ENCODE peak calls at places on chromosomes 13 and 19, in nine cellular contexts. One of them, this sample, is unnamed.

GRCh38 chr13:113959198-113959597 is 14.7 kb downstream of the C13orf46 start:
- DNase-seq in heart left ventricle: no peak
- DNase-seq in body of pancreas: no peak
- DNase-seq in adrenal gland: no peak
- DNase-seq in right lobe of liver: peak
- DNase-seq in IMR-90: no peak
- DNase-seq in HCT116: no peak
- DNase-seq in NB4: no peak
- DNase-seq in Peyer's patch: no peak
- DNase-seq in this sample: no peak

GRCh38 chr13:29799041-29799440 is 51.4 kb downstream of the UBL3 start:
- DNase-seq in heart left ventricle: no peak
- DNase-seq in body of pancreas: no peak
- DNase-seq in adrenal gland: no peak
- DNase-seq in right lobe of liver: no peak
- DNase-seq in IMR-90: no peak
- DNase-seq in HCT116: no peak
- DNase-seq in NB4: no peak
- DNase-seq in Peyer's patch: no peak
- DNase-seq in this sample: no peak

GRCh38 chr13:113208424-113209335 is at the start of gene PCID2:
- DNase-seq in heart left ventricle: peak
- DNase-seq in body of pancreas: peak
- DNase-seq in adrenal gland: peak
- DNase-seq in right lobe of liver: peak
- DNase-seq in IMR-90: peak
- DNase-seq in HCT116: peak
- DNase-seq in NB4: peak
- DNase-seq in Peyer's patch: peak
- DNase-seq in this sample: peak

GRCh38 chr13:26051231-26052135 is at the start of gene SHISA2:
- DNase-seq in heart left ventricle: no peak
- DNase-seq in body of pancreas: peak
- DNase-seq in adrenal gland: no peak
- DNase-seq in right lobe of liver: no peak
- DNase-seq in IMR-90: peak
- DNase-seq in HCT116: no peak
- DNase-seq in NB4: peak
- DNase-seq in Peyer's patch: peak
- DNase-seq in this sample: no peak

GRCh38 chr13:31051999-31052398 is 109.7 kb downstream of the HSPH1 start:
- DNase-seq in heart left ventricle: no peak
- DNase-seq in body of pancreas: no peak
- DNase-seq in adrenal gland: no peak
- DNase-seq in right lobe of liver: no peak
- DNase-seq in IMR-90: peak
- DNase-seq in HCT116: peak
- DNase-seq in NB4: no peak
- DNase-seq in Peyer's patch: peak
- DNase-seq in this sample: no peak

GRCh38 chr13:38409771-38410170 is 60.1 kb downstream of the UFM1 start:
- DNase-seq in heart left ventricle: no peak
- DNase-seq in body of pancreas: no peak
- DNase-seq in adrenal gland: no peak
- DNase-seq in right lobe of liver: no peak
- DNase-seq in IMR-90: no peak
- DNase-seq in HCT116: no peak
- DNase-seq in NB4: no peak
- DNase-seq in Peyer's patch: no peak
- DNase-seq in this sample: no peak

GRCh38 chr13:44884076-44884729 is 105.1 kb downstream of the NUFIP1 start:
- DNase-seq in heart left ventricle: no peak
- DNase-seq in body of pancreas: no peak
- DNase-seq in adrenal gland: no peak
- DNase-seq in right lobe of liver: no peak
- DNase-seq in IMR-90: peak
- DNase-seq in HCT116: no peak
- DNase-seq in NB4: no peak
- DNase-seq in Peyer's patch: no peak
- DNase-seq in this sample: no peak

GRCh38 chr13:89199138-89199537 is 1528.0 kb downstream of the SLITRK5 start:
- DNase-seq in heart left ventricle: no peak
- DNase-seq in body of pancreas: no peak
- DNase-seq in adrenal gland: no peak
- DNase-seq in right lobe of liver: no peak
- DNase-seq in IMR-90: no peak
- DNase-seq in HCT116: no peak
- DNase-seq in NB4: no peak
- DNase-seq in Peyer's patch: no peak
- DNase-seq in this sample: no peak

GRCh38 chr19:49499030-49499670 is 2.9 kb downstream of the RPS11 start:
- DNase-seq in heart left ventricle: no peak
- DNase-seq in body of pancreas: no peak
- DNase-seq in adrenal gland: peak
- DNase-seq in right lobe of liver: no peak
- DNase-seq in IMR-90: no peak
- DNase-seq in HCT116: no peak
- DNase-seq in NB4: no peak
- DNase-seq in Peyer's patch: no peak
- DNase-seq in this sample: peak

GRCh38 chr19:49497047-49497789 is 984 bp downstream of the RPS11 start:
- DNase-seq in heart left ventricle: no peak
- DNase-seq in body of pancreas: no peak
- DNase-seq in adrenal gland: peak
- DNase-seq in right lobe of liver: peak
- DNase-seq in IMR-90: peak
- DNase-seq in HCT116: no peak
- DNase-seq in NB4: peak
- DNase-seq in Peyer's patch: peak
- DNase-seq in this sample: peak

GRCh38 chr19:49497790-49498106 is 1.5 kb downstream of the RPS11 start:
- DNase-seq in heart left ventricle: no peak
- DNase-seq in body of pancreas: no peak
- DNase-seq in adrenal gland: no peak
- DNase-seq in right lobe of liver: no peak
- DNase-seq in IMR-90: no peak
- DNase-seq in HCT116: no peak
- DNase-seq in NB4: no peak
- DNase-seq in Peyer's patch: no peak
- DNase-seq in this sample: no peak

GRCh38 chr19:49498475-49498874 is 2.2 kb downstream of the RPS11 start:
- DNase-seq in heart left ventricle: no peak
- DNase-seq in body of pancreas: no peak
- DNase-seq in adrenal gland: no peak
- DNase-seq in right lobe of liver: no peak
- DNase-seq in IMR-90: no peak
- DNase-seq in HCT116: no peak
- DNase-seq in NB4: no peak
- DNase-seq in Peyer's patch: no peak
- DNase-seq in this sample: no peak

DNA sequence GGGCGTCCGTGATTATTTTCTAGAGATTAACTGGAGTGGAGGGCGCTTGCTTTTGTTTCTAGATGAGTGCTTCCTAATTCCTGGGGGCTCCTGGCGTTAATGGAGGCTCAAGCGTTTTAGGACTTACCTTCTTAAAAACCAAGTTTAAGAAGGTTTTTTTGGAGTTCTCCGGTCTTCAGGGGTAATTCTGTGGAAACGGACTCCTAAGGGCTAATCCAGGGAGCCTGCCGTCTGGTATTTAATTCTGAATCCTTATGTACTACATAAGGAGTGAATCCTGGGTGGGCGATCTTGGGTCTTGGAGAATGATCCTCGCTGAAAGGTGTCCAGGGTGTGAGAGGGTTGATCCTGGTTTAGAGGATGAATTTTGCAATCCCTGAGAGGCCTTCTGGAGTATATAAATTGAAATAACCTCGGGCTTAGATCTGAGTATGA is 357 bp downstream of the RPS11 start:
- DNase-seq in heart left ventricle: no peak
- DNase-seq in body of pancreas: no peak
- DNase-seq in adrenal gland: no peak
- DNase-seq in right lobe of liver: no peak
- DNase-seq in IMR-90: no peak
- DNase-seq in HCT116: no peak
- DNase-seq in NB4: no peak
- DNase-seq in Peyer's patch: no peak
- DNase-seq in this sample: no peak
- TF ChIP-seq POLR2A in heart left ventricle: no peak
- TF ChIP-seq POLR2A in body of pancreas: no peak
- TF ChIP-seq POLR2A in adrenal gland: no peak
- TF ChIP-seq POLR2A in right lobe of liver: no peak
- TF ChIP-seq POLR2A in IMR-90: no peak
- TF ChIP-seq POLR2A in HCT116: no peak
- TF ChIP-seq POLR2A in NB4: no peak
- TF ChIP-seq POLR2A in Peyer's patch: no peak
- TF ChIP-seq POLR2A in this sample: no peak

GRCh38 chr19:54169149-54169731 is 3.7 kb downstream of the TMC4 start:
- DNase-seq in heart left ventricle: peak
- DNase-seq in body of pancreas: no peak
- DNase-seq in adrenal gland: no peak
- DNase-seq in right lobe of liver: no peak
- DNase-seq in IMR-90: no peak
- DNase-seq in HCT116: no peak
- DNase-seq in NB4: no peak
- DNase-seq in Peyer's patch: peak
- DNase-seq in this sample: no peak

GRCh38 chr19:54172413-54172763 is 572 bp downstream of the TMC4 start:
- DNase-seq in heart left ventricle: no peak
- DNase-seq in body of pancreas: no peak
- DNase-seq in adrenal gland: no peak
- DNase-seq in right lobe of liver: no peak
- DNase-seq in IMR-90: no peak
- DNase-seq in HCT116: no peak
- DNase-seq in NB4: no peak
- DNase-seq in Peyer's patch: no peak
- DNase-seq in this sample: no peak

GRCh38 chr19:54168174-54168917 is 4.6 kb downstream of the TMC4 start:
- DNase-seq in heart left ventricle: peak
- DNase-seq in body of pancreas: peak
- DNase-seq in adrenal gland: peak
- DNase-seq in right lobe of liver: peak
- DNase-seq in IMR-90: peak
- DNase-seq in HCT116: peak
- DNase-seq in NB4: peak
- DNase-seq in Peyer's patch: peak
- DNase-seq in this sample: peak

GRCh38 chr19:54173951-54174817 is 1.2 kb upstream of the TMC4 start:
- DNase-seq in heart left ventricle: no peak
- DNase-seq in body of pancreas: no peak
- DNase-seq in adrenal gland: no peak
- DNase-seq in right lobe of liver: no peak
- DNase-seq in IMR-90: no peak
- DNase-seq in HCT116: no peak
- DNase-seq in NB4: no peak
- DNase-seq in Peyer's patch: no peak
- DNase-seq in this sample: no peak

DNA sequence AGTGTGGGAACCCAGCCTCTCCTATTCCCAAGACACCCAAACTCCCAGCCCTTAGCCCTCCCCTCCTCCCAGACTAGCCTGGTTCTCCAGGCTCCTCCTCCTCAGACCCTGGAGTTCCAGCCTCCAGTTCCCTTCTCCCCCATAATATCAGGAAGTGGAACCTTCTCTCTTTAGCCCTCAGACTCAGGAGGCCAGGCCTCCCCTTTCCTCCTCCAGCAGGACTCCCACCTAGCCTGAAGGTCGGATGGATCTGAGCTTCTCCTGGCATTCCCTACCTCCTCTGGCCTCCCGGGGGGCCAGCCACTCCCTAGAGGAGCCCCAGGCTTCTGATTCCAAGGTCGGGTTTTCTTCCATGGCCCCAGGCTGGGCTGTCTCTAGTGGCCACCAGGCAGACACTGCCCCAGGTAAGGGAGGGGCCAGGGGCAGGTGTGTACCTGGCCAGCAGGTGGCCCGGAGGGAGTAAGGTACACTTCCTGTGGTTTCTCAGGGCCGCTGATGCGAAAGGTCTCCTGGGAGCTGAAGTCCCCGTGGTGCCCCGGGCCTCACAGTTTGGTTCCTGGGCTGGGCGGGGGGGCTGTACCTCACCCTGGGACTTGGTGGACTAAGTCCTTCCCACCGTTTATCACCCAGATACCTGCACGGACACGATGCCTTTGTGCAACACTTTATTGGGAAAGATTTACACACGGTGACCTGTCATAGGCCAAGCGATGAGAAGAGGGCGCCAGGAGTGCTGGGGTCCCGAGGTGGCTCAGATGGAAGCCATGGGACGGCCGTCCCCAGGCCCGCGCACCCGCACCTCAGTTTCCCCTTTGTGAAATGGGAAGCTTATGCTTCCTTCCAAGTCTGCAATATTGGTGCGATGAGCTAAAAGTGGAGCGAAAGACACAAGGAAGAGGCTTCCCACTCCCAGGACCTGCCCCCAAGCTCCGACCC is at the start of gene TMC4:
- DNase-seq in heart left ventricle: no peak
- DNase-seq in body of pancreas: peak
- DNase-seq in adrenal gland: no peak
- DNase-seq in right lobe of liver: no peak
- DNase-seq in IMR-90: no peak
- DNase-seq in HCT116: peak
- DNase-seq in NB4: no peak
- DNase-seq in Peyer's patch: peak
- DNase-seq in this sample: no peak
- TF ChIP-seq POLR2A in heart left ventricle: no peak
- TF ChIP-seq POLR2A in body of pancreas: peak
- TF ChIP-seq POLR2A in adrenal gland: no peak
- TF ChIP-seq POLR2A in right lobe of liver: no peak
- TF ChIP-seq POLR2A in IMR-90: no peak
- TF ChIP-seq POLR2A in HCT116: no peak
- TF ChIP-seq POLR2A in NB4: no peak
- TF ChIP-seq POLR2A in Peyer's patch: peak
- TF ChIP-seq POLR2A in this sample: no peak

GRCh38 chr13:91247768-91248167 is 99.7 kb upstream of the MIR17HG start:
- DNase-seq in heart left ventricle: no peak
- DNase-seq in body of pancreas: no peak
- DNase-seq in adrenal gland: no peak
- DNase-seq in right lobe of liver: no peak
- DNase-seq in IMR-90: no peak
- DNase-seq in HCT116: no peak
- DNase-seq in NB4: peak
- DNase-seq in Peyer's patch: no peak
- DNase-seq in this sample: no peak
- TF ChIP-seq POLR2A in heart left ventricle: no peak
- TF ChIP-seq POLR2A in body of pancreas: no peak
- TF ChIP-seq POLR2A in adrenal gland: no peak
- TF ChIP-seq POLR2A in right lobe of liver: no peak
- TF ChIP-seq POLR2A in IMR-90: no peak
- TF ChIP-seq POLR2A in HCT116: no peak
- TF ChIP-seq POLR2A in NB4: no peak
- TF ChIP-seq POLR2A in Peyer's patch: no peak
- TF ChIP-seq POLR2A in this sample: no peak

DNA sequence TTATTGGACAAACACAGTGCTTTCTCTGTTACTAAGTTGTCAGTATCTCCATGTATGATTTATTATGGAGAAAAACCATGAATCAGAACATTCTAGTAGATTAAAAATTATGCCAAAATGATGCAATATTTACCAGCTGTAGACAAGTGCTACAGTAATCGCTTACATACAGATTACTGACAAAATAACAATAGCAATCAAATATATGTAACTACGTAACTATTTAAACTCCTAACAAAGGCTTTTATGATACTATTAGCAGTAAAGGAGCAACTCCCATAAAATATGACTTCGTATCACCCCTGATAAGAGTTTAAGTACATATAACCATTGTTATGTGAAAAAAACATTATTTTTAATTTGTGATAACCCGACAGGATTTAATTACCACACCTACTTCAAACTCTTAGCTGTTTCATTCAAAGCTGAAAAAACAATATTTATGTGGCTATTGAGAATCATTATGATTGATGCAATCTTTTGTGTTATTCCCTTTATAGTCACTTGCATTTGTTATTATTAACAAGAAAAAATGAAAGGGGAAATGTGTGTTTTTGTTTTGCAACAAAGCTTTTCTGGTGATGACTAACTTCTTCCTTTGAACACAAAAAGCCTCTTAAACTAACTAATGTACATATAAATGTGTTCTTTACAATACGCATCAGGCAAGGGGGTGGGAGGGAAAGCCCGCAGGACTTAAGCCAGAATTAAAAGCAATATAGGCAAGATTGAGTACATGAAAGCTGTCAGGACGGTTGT is 147.4 kb downstream of the ABCC4 start:
- DNase-seq in heart left ventricle: no peak
- DNase-seq in body of pancreas: no peak
- DNase-seq in adrenal gland: no peak
- DNase-seq in right lobe of liver: no peak
- DNase-seq in IMR-90: peak
- DNase-seq in HCT116: no peak
- DNase-seq in NB4: peak
- DNase-seq in Peyer's patch: no peak
- DNase-seq in this sample: no peak
- TF ChIP-seq POLR2A in heart left ventricle: no peak
- TF ChIP-seq POLR2A in body of pancreas: no peak
- TF ChIP-seq POLR2A in adrenal gland: no peak
- TF ChIP-seq POLR2A in right lobe of liver: no peak
- TF ChIP-seq POLR2A in IMR-90: no peak
- TF ChIP-seq POLR2A in HCT116: no peak
- TF ChIP-seq POLR2A in NB4: no peak
- TF ChIP-seq POLR2A in Peyer's patch: no peak
- TF ChIP-seq POLR2A in this sample: no peak